ENCODE peak calls at places on chromosome 22, in eight cellular contexts. S is cardiac muscle cell, D is BE2C, E is astrocyte of the spinal cord, O is fibroblast of mammary gland, U is vagina, Q is HL-60, I is kidney. G is an unnamed sample.

GRCh38 chr22:33715626-33716025 is 204.7 kb downstream of the LARGE1 start:
- DNase-seq in S (no peak), D (no peak), E (no peak), O (no peak), U (no peak), Q (no peak), I (no peak), G (no peak)

GRCh38 chr22:36258750-36259619 is 6.1 kb downstream of the APOL1 start:
- DNase-seq in S (peak; percentile 82), D (no peak), E (peak; percentile 65), O (peak; percentile 49), U (no peak), Q (no peak), I (peak; percentile 79), G (peak; percentile 54)

GRCh38 chr22:39348909-39349505 is 784 bp upstream of the SYNGR1 start:
- DNase-seq in S (no peak), D (peak; percentile 58), E (no peak), O (no peak), U (no peak), Q (peak; percentile 98), I (no peak), G (no peak)

GRCh38 chr22:49202226-49202625 is 625.4 kb downstream of the BRD1 start:
- DNase-seq in S (no peak), D (no peak), E (no peak), O (no peak), U (no peak), Q (no peak), I (peak; percentile 22), G (no peak)

GRCh38 chr22:35611891-35612576 is 5.1 kb downstream of the MB start:
- DNase-seq in S (no peak), D (no peak), E (no peak), O (no peak), U (no peak), Q (no peak), I (peak; percentile 14), G (no peak)

GRCh38 chr22:46467006-46467405 is 70.4 kb downstream of the CELSR1 start:
- DNase-seq in S (no peak), D (no peak), E (no peak), O (peak; percentile 4), U (no peak), Q (no peak), I (no peak), G (no peak)

GRCh38 chr22:29012923-29013322 is 48.7 kb downstream of the C22orf31 start:
- DNase-seq in S (no peak), D (no peak), E (no peak), O (no peak), U (no peak), Q (no peak), I (no peak), G (no peak)

GRCh38 chr22:47284822-47285221 is 522.4 kb downstream of the TBC1D22A start:
- DNase-seq in S (no peak), D (no peak), E (no peak), O (no peak), U (no peak), Q (no peak), I (no peak), G (no peak)

GRCh38 chr22:38180841-38181452 is 683 bp downstream of the PLA2G6 start:
- DNase-seq in S (no peak), D (no peak), E (no peak), O (no peak), U (no peak), Q (no peak), I (peak; percentile 81), G (no peak)

GRCh38 chr22:44037519-44038370 is 13.6 kb downstream of the PARVB start:
- DNase-seq in S (peak; percentile 82), D (no peak), E (peak; percentile 93), O (peak; percentile 94), U (no peak), Q (no peak), I (no peak), G (peak; percentile 95)

GRCh38 chr22:38239101-38239761 is 33.6 kb downstream of the TMEM184B start:
- DNase-seq in S (peak; percentile 77), D (no peak), E (peak; percentile 83), O (peak; percentile 95), U (no peak), Q (no peak), I (no peak), G (peak; percentile 96)

GRCh38 chr22:49783926-49784629 is 43.6 kb downstream of the BRD1 start:
- DNase-seq in S (no peak), D (no peak), E (no peak), O (no peak), U (no peak), Q (no peak), I (peak; percentile 56), G (no peak)

GRCh38 chr22:23539135-23539838 is 40.8 kb downstream of the IGLL1 start:
- DNase-seq in S (peak; percentile 91), D (peak; percentile 88), E (peak; percentile 77), O (peak; percentile 78), U (no peak), Q (peak; percentile 37), I (peak; percentile 89), G (peak; percentile 81)
- TF ChIP-seq CTCF in S (peak; percentile 81), D (peak; percentile 90), E (peak; percentile 90), O (peak; percentile 75), U (peak; percentile 93), Q (peak; percentile 85), I (peak; percentile 99), G (peak; percentile 83)

GRCh38 chr22:25420471-25420924 is 144.0 kb upstream of the GRK3 start:
- DNase-seq in S (no peak), D (no peak), E (no peak), O (no peak), U (no peak), Q (peak; percentile 80), I (peak; percentile 64), G (no peak)

GRCh38 chr22:25419247-25420113 is 145.0 kb upstream of the GRK3 start:
- DNase-seq in S (peak; percentile 52), D (peak; percentile 63), E (no peak), O (no peak), U (no peak), Q (peak; percentile 98), I (peak; percentile 54), G (peak; percentile 9)

GRCh38 chr22:25417792-25418191 is 146.7 kb upstream of the GRK3 start:
- DNase-seq in S (no peak), D (no peak), E (no peak), O (no peak), U (no peak), Q (no peak), I (no peak), G (no peak)

GRCh38 chr22:25420925-25421904 is 143.3 kb upstream of the GRK3 start:
- DNase-seq in S (no peak), D (peak; percentile 43), E (no peak), O (no peak), U (no peak), Q (no peak), I (peak; percentile 66), G (peak; percentile 11)
- H3K4me3 ChIP-seq in S (peak overlapping the region; percentile 31), D (peak overlapping the region; percentile 68), E (no peak overlapping the region), O (no peak overlapping the region), U (peak overlapping the region; percentile 21), Q (peak overlapping the region; percentile 73), I (peak overlapping the region; percentile 32), G (no peak overlapping the region)

DNA sequence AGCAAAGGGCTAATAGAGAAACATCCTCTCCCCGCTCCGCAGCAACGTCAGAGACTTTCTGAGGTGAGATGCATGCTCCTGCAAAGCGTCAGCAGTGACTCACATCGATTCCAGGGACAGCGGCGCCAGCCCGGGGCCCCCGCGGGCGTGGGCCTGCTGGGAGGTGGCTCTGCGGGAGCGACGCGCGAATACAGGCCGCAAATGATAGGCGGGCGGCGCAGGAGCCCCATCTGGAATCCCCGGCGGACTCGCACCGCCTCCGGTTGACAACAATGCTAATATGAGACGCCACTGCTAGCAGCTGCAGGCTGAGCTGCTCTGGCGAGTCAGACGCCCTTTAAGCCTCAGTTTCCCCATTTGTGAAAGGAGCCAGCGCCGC is 557 bp downstream of the RANGAP1 start:
- DNase-seq in S (peak; percentile 77), D (peak; percentile 80), E (peak; percentile 91), O (peak; percentile 94), U (no peak), Q (peak; percentile 55), I (peak; percentile 79), G (peak; percentile 93)
- TF ChIP-seq CTCF in S (no peak), D (no peak), E (no peak), O (no peak), U (no peak), Q (no peak), I (no peak), G (no peak)

GRCh38 chr22:27734066-27734465 is 67.5 kb downstream of the MN1 start:
- DNase-seq in S (no peak), D (no peak), E (no peak), O (no peak), U (no peak), Q (no peak), I (no peak), G (no peak)
- H3K4me3 ChIP-seq in S (no peak overlapping the region), D (no peak overlapping the region), E (no peak overlapping the region), O (no peak overlapping the region), U (no peak overlapping the region), Q (no peak overlapping the region), I (no peak overlapping the region), G (no peak overlapping the region)

GRCh38 chr22:27113211-27114030 is 456.0 kb downstream of the MIAT start:
- DNase-seq in S (peak; percentile 95), D (no peak), E (peak; percentile 96), O (peak; percentile 89), U (no peak), Q (peak; percentile 88), I (no peak), G (peak; percentile 94)
- TF ChIP-seq CTCF in S (no peak), D (no peak), E (no peak), O (no peak), U (no peak), Q (no peak), I (no peak), G (peak; percentile 7)

GRCh38 chr22:27823221-27823620 is 21.7 kb upstream of the MN1 start:
- DNase-seq in S (no peak), D (no peak), E (no peak), O (no peak), U (no peak), Q (no peak), I (no peak), G (no peak)

GRCh38 chr22:27825174-27825573 is 23.6 kb upstream of the MN1 start:
- DNase-seq in S (no peak), D (no peak), E (no peak), O (peak; percentile 15), U (no peak), Q (peak; percentile 4), I (no peak), G (peak; percentile 20)

GRCh38 chr22:27816552-27816951 is 15.0 kb upstream of the MN1 start:
- DNase-seq in S (no peak), D (no peak), E (no peak), O (no peak), U (no peak), Q (no peak), I (no peak), G (no peak)

GRCh38 chr22:27815826-27816530 is 14.4 kb upstream of the MN1 start:
- DNase-seq in S (no peak), D (no peak), E (no peak), O (no peak), U (no peak), Q (no peak), I (no peak), G (no peak)

GRCh38 chr22:27820896-27821866 is 19.6 kb upstream of the MN1 start:
- DNase-seq in S (no peak), D (no peak), E (peak; percentile 15), O (no peak), U (no peak), Q (no peak), I (no peak), G (peak; percentile 24)
- H3K4me3 ChIP-seq in S (no peak overlapping the region), D (no peak overlapping the region), E (no peak overlapping the region), O (no peak overlapping the region), U (no peak overlapping the region), Q (no peak overlapping the region), I (no peak overlapping the region), G (no peak overlapping the region)

G was measured in cardiac fibroblast.